ENCODE peak calls at places on chromosomes 16 and 17, in seven cellular contexts. Z, A, T, J, V, R and Y are unnamed samples.

GRCh38 chr16:75624921-75625334 is 1.8 kb upstream of the ADAT1 start:
- DNase-seq in J (no peak), A (peak), T (no peak), R (no peak), V (no peak), Z (no peak), Y (no peak)

GRCh38 chr16:49350265-49351103 is 23.1 kb upstream of the C16orf78 start:
- DNase-seq in T (peak), A (peak), V (peak), R (no peak), Z (peak), J (peak), Y (peak)

GRCh38 chr17:68036304-68037147 is 991 bp downstream of the KPNA2 start:
- DNase-seq in R (no peak), J (no peak), A (peak), V (no peak), T (no peak), Z (no peak), Y (no peak)

GRCh38 chr17:81437221-81437651 is 42.0 kb downstream of the BAHCC1 start:
- DNase-seq in T (no peak), Z (no peak), J (no peak), A (no peak), R (no peak), V (no peak), Y (no peak)

GRCh38 chr17:10754109-10754508 is 24.3 kb upstream of the TMEM220 start:
- DNase-seq in R (no peak), J (no peak), A (peak), V (peak), Z (no peak), T (no peak), Y (no peak)

GRCh38 chr16:76583466-76583865 is 306.3 kb downstream of the CNTNAP4 start:
- DNase-seq in V (no peak), J (no peak), T (peak), A (peak), R (no peak), Z (no peak), Y (no peak)

GRCh38 chr16:69520800-69521602 is 44.8 kb upstream of the NFAT5 start:
- DNase-seq in Z (no peak), V (peak), A (peak), J (no peak), T (no peak), R (no peak), Y (peak)

GRCh38 chr16:74601131-74601871 is 5.6 kb downstream of the GLG1 start:
- DNase-seq in Z (no peak), R (no peak), T (no peak), V (no peak), A (no peak), J (no peak), Y (peak)

GRCh38 chr16:72939247-72939646 is 108.7 kb downstream of the ZFHX3 start:
- DNase-seq in R (no peak), T (peak), A (peak), V (no peak), Z (no peak), J (no peak), Y (no peak)

GRCh38 chr16:53745126-53745525 is 41.2 kb downstream of the FTO start:
- DNase-seq in Z (no peak), J (no peak), R (no peak), A (peak), T (no peak), V (no peak), Y (no peak)

GRCh38 chr16:76816475-76816874 is 374.5 kb upstream of the MON1B start:
- DNase-seq in J (no peak), A (no peak), T (no peak), R (no peak), V (no peak), Z (no peak), Y (no peak)

GRCh38 chr16:68356249-68356918 is 45.6 kb downstream of the PRMT7 start:
- DNase-seq in Z (no peak), V (peak), A (no peak), J (no peak), R (no peak), T (no peak), Y (peak)

GRCh38 chr17:66190738-66191606 is 961 bp downstream of the CEP112 start:
- DNase-seq in Z (no peak), J (no peak), V (no peak), A (peak), R (no peak), T (peak), Y (no peak)

GRCh38 chr17:42408076-42408475 is 15.0 kb downstream of the CAVIN1 start:
- DNase-seq in V (no peak), R (no peak), T (peak), J (no peak), Z (peak), A (peak), Y (no peak)

GRCh38 chr16:53053967-53054669 is 673 bp upstream of the CHD9 start:
- DNase-seq in Z (no peak), J (no peak), A (peak), T (peak), R (no peak), V (peak), Y (no peak)

GRCh38 chr16:35314298-35314697 is 1854.9 kb downstream of the TP53TG3F start:
- DNase-seq in T (no peak), J (no peak), R (no peak), V (no peak), Z (no peak), A (no peak), Y (no peak)

GRCh38 chr17:65235284-65235683 is 98.1 kb downstream of the RGS9 start:
- DNase-seq in Z (no peak), V (no peak), R (no peak), J (no peak), T (no peak), A (no peak), Y (no peak)

GRCh38 chr17:31882571-31882970 is 18.9 kb downstream of the UTP6 start:
- DNase-seq in R (no peak), T (no peak), A (no peak), J (no peak), Z (no peak), V (peak), Y (no peak)

GRCh38 chr17:36463916-36464764 is 22.3 kb upstream of the ZNHIT3 start:
- DNase-seq in V (peak), Z (peak), T (peak), R (no peak), J (peak), A (peak), Y (peak)

GRCh38 chr17:28270926-28271325 is 48.1 kb upstream of the TMEM97 start:
- DNase-seq in R (no peak), A (no peak), T (no peak), J (no peak), Z (no peak), V (no peak), Y (no peak)

GRCh38 chr17:10151667-10152496 is 46.5 kb downstream of the GAS7 start:
- DNase-seq in Z (no peak), T (peak), R (no peak), V (peak), J (no peak), A (no peak), Y (no peak)

DNA sequence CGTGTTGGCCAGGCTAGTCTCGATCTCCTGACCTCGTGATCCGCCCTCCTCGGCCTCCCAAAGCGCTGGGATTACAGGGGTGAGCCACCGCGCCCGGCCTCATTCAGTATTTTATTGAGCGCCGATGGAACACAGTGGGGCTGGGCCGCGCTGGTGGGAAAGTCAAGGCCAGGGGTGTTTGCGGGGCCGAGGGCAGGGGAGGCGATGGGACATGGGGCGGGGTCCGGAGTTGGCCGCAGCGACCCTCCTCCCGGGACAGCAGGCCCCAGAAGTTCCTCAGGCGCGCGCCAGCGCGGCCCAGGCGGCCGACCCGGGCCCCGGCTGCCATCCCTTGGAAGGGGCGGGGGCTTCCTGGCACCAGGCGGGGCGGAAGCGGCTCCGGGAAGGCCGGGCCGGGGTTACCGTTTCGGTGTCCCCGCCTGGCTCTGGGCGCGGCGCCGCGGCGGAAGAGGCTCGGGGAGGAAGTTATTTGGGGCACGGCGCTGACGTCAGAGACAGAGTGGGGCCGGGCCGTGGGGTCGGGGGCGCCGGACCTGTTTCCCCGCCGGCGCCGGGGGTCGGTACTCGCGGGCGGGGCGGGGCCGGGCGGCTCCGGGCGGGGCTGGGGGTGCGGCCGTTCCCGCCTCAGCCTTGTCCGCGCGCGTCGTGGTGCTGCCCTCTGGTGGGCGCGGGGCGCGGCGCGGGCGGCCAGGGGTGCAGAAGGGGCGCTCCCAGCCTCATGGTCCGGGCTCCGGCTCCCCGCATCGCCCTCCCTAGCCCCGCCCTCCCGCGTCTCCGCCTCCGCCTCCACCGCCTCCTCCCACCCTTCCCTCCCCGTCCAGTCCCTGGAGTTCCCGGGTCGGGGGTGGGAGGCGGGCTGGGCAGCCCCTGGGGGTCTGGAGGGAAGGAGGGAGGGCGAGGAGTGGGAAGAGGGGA is 952 bp upstream of the PRSS27 start:
- DNase-seq in J (peak), V (peak), T (peak), A (peak), R (peak), Z (peak), Y (peak)
- TF ChIP-seq CTCF in J (peak), V (peak), T (peak), A (no peak), R (peak), Z (peak), Y (no peak)

GRCh38 chr17:16534236-16534635 is 34.8 kb downstream of the ZNF287 start:
- DNase-seq in A (no peak), Z (no peak), V (no peak), J (no peak), R (no peak), T (no peak), Y (no peak)

DNA sequence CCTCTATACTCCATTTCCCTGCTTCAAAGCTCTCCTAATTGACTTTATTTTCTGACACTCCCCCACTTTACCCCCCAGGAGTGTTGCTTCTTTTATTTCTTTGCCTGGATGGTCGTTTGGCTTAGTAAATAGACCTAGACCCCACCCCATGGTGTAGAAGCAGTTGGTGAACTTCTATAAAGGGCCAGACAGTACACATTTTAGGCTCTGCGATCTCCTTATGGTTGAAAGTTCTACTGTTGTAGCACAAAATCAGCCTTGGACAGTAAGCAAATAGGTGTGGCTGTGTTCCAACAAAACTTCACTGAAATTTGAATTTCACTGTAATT is 31.9 kb downstream of the ZNF287 start:
- DNase-seq in A (no peak), J (no peak), Z (no peak), V (no peak), R (no peak), T (no peak), Y (no peak)
- TF ChIP-seq CTCF in A (no peak), J (no peak), Z (no peak), V (no peak), R (no peak), T (no peak), Y (no peak)

GRCh38 chr16:83890359-83890758 is 8.6 kb upstream of the MLYCD start:
- DNase-seq in A (no peak), J (no peak), R (no peak), Z (no peak), T (no peak), V (no peak), Y (no peak)

GRCh38 chr16:83887564-83887963 is 11.4 kb upstream of the MLYCD start:
- DNase-seq in J (no peak), A (no peak), T (no peak), Z (no peak), V (no peak), R (no peak), Y (no peak)

GRCh38 chr16:83886199-83886971 is 12.5 kb upstream of the MLYCD start:
- DNase-seq in R (no peak), J (no peak), V (no peak), T (no peak), A (no peak), Z (no peak), Y (no peak)

GRCh38 chr16:83888672-83889044 is 10.3 kb upstream of the MLYCD start:
- DNase-seq in Z (no peak), A (no peak), V (no peak), R (no peak), T (no peak), J (no peak), Y (no peak)

DNA sequence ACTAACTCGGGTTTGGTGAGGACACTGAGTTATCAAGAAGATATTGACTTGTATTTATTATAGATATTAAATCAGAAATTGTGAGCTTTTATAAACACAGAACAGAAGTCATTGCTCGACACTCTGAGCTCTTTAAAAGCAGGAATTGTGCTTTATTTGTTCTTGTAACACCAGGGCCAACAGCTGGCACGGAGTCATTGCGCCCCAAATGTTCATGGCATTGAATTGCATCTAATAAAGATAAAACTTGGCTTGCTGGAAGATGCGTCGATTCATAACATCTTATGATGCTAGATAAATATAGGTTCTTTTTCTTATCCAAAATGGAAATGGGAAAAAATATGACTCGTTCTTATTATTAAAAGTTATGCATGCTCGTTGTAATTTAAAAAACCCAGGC is 11.8 kb upstream of the MLYCD start:
- DNase-seq in R (no peak), Z (no peak), T (no peak), V (no peak), J (no peak), A (peak), Y (no peak)
- TF ChIP-seq CTCF in R (no peak), Z (no peak), T (no peak), V (no peak), J (peak), A (peak), Y (peak)

DNA sequence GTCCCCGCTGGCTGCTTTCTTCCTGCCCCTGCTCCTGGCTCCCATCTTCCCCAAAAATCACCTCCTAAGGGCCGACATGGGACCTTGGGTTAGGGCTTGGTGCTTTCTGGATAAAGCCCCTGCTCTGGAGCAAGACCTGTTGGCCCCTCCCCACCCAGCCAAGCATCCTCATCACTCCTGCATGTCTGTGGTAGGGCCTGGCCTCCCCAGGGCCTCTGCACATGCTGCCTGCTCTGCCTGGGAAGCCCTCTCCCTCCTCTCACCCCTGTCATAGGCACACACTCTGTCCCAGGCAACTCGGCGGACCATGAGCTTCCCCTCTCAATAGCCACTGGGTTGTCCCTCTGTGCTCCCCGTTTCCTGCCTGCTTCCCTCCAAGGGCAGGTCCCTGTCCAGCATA is 35.2 kb downstream of the CFAP20 start:
- DNase-seq in V (no peak), R (no peak), A (no peak), J (no peak), Z (no peak), T (no peak), Y (no peak)
- TF ChIP-seq CTCF in V (no peak), R (no peak), A (no peak), J (no peak), Z (no peak), T (no peak), Y (no peak)

DNA sequence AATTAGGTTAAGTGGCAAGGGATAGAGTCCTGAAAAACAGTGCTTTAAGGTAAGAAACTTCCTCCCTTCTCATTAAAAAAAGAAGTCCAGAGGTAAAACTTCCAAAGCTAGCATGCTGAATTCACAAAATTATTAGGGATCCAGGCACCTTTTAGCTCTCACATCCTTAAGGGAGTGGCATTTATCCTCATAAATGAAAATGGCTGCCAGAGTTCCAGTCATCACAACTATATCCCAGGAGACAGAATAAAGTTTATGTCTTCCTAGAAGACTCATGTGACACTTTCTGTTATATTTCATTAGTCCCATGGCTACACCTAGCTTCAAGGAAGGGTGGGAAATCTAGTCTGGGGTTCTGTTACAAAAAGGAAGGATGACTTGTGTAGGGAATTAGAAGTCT is 23.3 kb upstream of the ADORA2B start:
- DNase-seq in J (no peak), R (no peak), T (no peak), V (no peak), A (no peak), Z (no peak), Y (no peak)
- TF ChIP-seq CTCF in J (no peak), R (no peak), T (no peak), V (no peak), A (no peak), Z (no peak), Y (no peak)

GRCh38 chr17:40028595-40028994 is 13.4 kb downstream of the CSF3 start:
- DNase-seq in V (no peak), Z (no peak), R (no peak), T (no peak), A (no peak), J (no peak), Y (no peak)
- TF ChIP-seq CTCF in V (no peak), Z (no peak), R (no peak), T (no peak), A (no peak), J (no peak), Y (no peak)

GRCh38 chr17:4620531-4621101 is 20.9 kb downstream of the ALOX15 start:
- DNase-seq in J (no peak), Z (no peak), R (no peak), A (no peak), V (no peak), T (no peak), Y (no peak)
- TF ChIP-seq CTCF in J (no peak), Z (no peak), R (no peak), A (no peak), V (no peak), T (no peak), Y (no peak)

DNA sequence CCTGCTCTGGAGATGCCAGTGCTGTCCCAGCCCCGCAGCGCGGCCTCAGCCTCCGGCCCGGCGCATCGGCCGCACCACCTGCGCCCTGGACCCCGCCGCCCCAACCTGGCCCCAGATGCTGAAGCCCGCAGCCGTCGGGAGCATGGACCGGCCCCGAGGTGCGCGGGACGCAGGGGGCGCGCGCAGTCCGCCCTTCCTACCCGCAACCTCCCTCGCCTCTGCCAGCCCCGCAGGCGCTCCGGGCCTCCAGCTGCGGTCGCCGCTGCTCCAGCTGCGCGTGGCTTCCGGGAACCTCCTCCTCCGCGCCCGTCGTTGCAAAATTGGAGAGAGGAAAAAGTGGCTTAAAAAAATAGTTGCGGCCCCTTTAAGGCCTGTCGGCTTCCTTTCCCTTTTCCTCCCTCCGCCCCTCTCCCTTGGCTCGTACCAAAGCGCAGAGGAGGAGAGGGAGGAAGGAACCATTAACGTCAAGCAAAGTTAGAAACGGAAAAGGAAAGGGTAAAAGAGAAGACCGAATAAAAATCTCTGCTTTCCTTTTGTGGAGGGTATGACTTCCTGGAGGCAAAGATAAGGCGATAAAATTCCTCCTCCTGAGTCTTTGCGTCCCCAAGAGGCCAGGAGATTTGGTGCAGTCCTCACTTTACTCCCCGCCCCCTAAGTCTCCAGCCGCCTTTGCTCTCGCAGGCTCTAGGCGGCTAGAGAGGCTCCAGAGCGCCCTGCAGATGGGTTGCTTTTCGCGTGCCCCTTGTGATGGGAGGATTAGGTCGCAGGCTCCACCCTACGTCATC is at the start of gene CDIPT:
- DNase-seq in A (peak), J (peak), V (peak), Z (peak), T (peak), R (peak), Y (peak)
- TF ChIP-seq CTCF in A (peak), J (peak), V (peak), Z (no peak), T (peak), R (peak), Y (peak)